ENCODE peak calls at places on chromosomes 2 and 18, in six cellular contexts. Y is lower lobe of right lung, S is tibial artery, D is Calu3, Q is neural crest cell, U is stomach. M is an unnamed sample.

GRCh38 chr18:13017247-13017875 is 26.2 kb downstream of the CEP192 start:
- DNase-seq in Y (no peak), S (no peak), D (no peak), Q (no peak), U (no peak), M (no peak)

GRCh38 chr2:144469788-144470187 is 50.1 kb downstream of the ZEB2 start:
- DNase-seq in Y (no peak), S (no peak), D (no peak), Q (no peak), U (no peak), M (no peak)

GRCh38 chr2:227745594-227745993 is at the start of gene SCYGR8:
- DNase-seq in Y (no peak), S (no peak), D (no peak), Q (no peak), U (no peak), M (no peak)

GRCh38 chr2:203631068-203631757 is 75.2 kb upstream of the CD28 start:
- DNase-seq in Y (no peak), S (no peak), D (no peak), Q (no peak), U (no peak), M (no peak)

GRCh38 chr18:42578781-42579180 is 536.7 kb downstream of the RIT2 start:
- DNase-seq in Y (no peak), S (no peak), D (no peak), Q (no peak), U (no peak), M (no peak)

GRCh38 chr18:76314496-76314895 is 180.5 kb downstream of the ZNF516 start:
- DNase-seq in Y (no peak), S (no peak), D (no peak), Q (no peak), U (no peak), M (no peak)

GRCh38 chr2:215839816-215840215 is 173.5 kb downstream of the MREG start:
- DNase-seq in Y (no peak), S (no peak), D (no peak), Q (no peak), U (no peak), M (no peak)

GRCh38 chr2:218897394-218898108 is 16.9 kb downstream of the WNT10A start:
- DNase-seq in Y (no peak), S (no peak), D (no peak), Q (no peak), U (no peak), M (no peak)

DNA sequence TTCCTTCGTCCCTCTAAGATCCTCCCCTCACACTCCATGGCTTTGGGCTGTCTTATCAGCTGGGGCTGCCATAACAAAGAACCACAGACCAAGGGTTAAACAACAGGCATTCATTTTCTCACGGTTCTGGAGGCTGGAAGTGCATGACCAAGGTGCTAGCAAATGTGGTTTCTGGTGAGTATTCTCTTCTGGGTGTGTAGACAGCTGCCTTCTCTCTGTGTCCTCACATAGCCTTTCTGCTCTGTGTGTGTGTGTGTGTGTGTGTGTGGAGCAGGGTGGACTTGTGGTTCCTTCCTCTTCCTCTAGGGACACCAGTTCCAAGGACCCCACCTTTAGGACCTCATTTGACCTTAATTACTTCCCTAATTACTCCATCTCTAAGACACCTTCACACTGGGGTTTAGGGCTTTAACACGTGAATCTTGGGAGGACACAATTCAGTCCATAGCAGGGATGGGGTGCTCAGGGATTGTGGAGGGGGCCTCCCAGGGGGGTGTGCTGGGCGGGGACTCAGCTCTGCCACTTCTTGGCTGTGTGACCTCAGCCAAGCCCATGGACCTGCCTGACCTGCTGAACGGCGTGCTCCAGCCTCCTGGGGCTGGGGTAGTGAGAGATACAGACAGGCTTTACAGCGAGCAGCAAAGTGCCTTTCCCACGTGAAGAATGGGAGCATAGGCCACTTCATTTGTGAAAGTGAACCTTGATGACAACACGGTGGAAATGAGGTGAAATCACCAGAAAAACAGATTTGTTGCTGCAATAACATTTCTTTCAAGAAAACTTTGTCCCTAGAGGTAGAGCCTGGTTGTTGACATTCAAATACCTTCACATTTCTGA is 38.1 kb downstream of the ACKR3 start:
- DNase-seq in Y (no peak), S (no peak), D (no peak), Q (no peak), U (no peak), M (no peak)
- TF ChIP-seq CTCF in Y (no peak), S (no peak), D (no peak), Q (peak), U (no peak), M (no peak)

DNA sequence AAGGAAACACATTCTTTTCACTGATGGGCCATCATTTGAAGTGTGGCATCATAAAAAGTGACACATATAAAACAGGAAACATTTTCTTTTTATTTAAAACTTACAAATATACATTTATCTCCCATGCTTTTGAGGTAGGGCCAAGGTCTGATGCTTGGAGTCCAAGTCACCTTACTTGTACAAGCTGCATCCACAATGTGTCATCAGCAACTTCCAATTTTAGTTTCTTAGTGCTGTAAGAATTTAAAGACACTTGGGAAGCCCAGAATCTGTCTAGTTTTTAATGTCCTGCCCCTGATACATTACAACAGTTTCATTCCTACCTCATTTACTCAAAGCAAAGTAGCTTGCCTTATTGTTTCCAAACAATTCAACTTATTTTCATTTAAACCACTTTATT is 297.7 kb downstream of the MTX2 start:
- DNase-seq in Y (no peak), S (no peak), D (no peak), Q (no peak), U (no peak), M (no peak)
- TF ChIP-seq CTCF in Y (no peak), S (no peak), D (no peak), Q (no peak), U (no peak), M (no peak)

DNA sequence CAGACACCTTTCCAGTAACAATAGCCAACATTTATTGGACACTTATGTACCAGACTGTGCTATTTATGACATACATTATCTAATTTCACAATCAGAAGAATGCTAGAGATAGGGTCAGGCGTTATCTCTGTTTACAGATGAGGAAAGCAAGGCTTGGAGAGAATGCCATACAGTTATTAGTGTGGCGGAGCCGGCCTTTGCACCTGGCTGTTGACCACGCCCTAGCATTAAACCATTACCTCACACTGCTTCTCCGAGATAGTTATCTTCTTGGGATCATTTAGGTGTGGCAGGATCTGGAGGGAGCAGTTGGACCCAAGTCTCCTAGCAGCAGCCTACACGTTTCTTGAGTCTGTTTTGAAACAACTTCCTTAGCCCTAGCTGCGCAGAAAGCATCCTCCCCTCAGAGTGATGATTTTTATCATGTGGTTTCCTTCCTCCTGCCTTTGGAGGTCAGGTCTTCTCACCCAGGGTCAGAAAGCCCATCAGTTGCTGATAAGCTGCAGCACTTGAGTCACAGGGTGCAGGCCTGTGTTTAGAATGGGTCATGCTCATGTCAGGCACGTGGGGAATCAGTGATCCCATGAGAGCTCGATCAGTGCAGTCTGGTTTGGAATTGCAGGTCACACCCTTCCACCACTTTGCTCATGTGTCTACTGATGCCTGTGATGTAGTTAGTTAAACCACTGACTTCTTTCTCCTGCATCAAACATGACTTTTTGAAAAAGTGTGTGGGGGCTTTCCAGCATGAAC is 118.2 kb downstream of the SPTBN1 start:
- DNase-seq in Y (no peak), S (no peak), D (no peak), Q (no peak), U (peak), M (no peak)
- TF ChIP-seq CTCF in Y (no peak), S (no peak), D (no peak), Q (no peak), U (no peak), M (no peak)

DNA sequence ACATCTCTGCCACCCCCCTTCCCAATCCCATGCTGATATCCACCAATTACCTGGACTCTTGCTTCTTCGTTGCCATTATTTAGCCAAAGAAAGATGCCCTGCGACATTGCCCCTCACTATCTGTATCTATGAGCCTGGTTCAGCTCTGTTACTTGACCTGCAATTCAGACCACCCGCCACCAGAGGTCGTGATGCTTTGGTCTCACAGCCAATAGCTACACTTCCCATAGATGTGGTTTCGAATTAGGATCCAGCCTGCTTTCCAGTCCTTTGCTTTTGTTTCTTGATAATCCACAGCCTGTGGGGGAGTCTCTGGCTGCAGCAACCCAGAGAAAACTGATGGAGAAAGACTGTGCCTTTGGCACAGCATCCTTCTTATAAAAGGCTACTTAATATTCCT is 239.4 kb downstream of the KLHL29 start:
- DNase-seq in Y (peak), S (no peak), D (peak), Q (no peak), U (no peak), M (no peak)
- TF ChIP-seq CTCF in Y (peak), S (peak), D (no peak), Q (peak), U (no peak), M (peak)

GRCh38 chr2:7704296-7704865 is 787.2 kb downstream of the RNF144A start:
- DNase-seq in Y (no peak), S (no peak), D (no peak), Q (no peak), U (no peak), M (no peak)
- TF ChIP-seq CTCF in Y (no peak), S (no peak), D (no peak), Q (no peak), U (no peak), M (no peak)

GRCh38 chr2:28822036-28822435 is 11.4 kb downstream of the SPDYA start:
- DNase-seq in Y (no peak), S (no peak), D (no peak), Q (no peak), U (no peak), M (no peak)
- TF ChIP-seq CTCF in Y (no peak), S (no peak), D (no peak), Q (no peak), U (no peak), M (no peak)

M was measured in endothelial cell.